ENCODE peak calls at places on chromosomes 3 and 15, in four cellular contexts. C is H1, A is GM12878, H is HepG2. O is an unnamed sample. For H3K36me3, the result is how much of the 10 kb centered on the place peaks cover.

GRCh38 chr15:80106051-80106450 is 46.6 kb downstream of the ZFAND6 start:
- DNase-seq in H (no peak), C (no peak), A (no peak), O (no peak)

GRCh38 chr3:50269977-50270413 is 1.0 kb downstream of the SEMA3B start:
- DNase-seq in C (no peak), H (no peak), A (no peak), O (no peak)

GRCh38 chr3:139323146-139323545 is 20.7 kb upstream of the MRPS22 start:
- DNase-seq in H (no peak), A (no peak), C (no peak), O (no peak)

GRCh38 chr3:129664040-129664646 is 57.7 kb upstream of the PLXND1 start:
- DNase-seq in C (no peak), A (no peak), H (no peak), O (no peak)

GRCh38 chr3:111881480-111881879 is 22.4 kb downstream of the PHLDB2 start:
- DNase-seq in H (no peak), C (no peak), A (no peak), O (no peak)

GRCh38 chr15:66097151-66098018 is 156.2 kb downstream of the MEGF11 start:
- DNase-seq in H (no peak), C (no peak), A (no peak), O (no peak)

GRCh38 chr15:70427120-70427519 is 329.4 kb upstream of the TLE3 start:
- DNase-seq in H (no peak), A (no peak), C (no peak), O (no peak)

GRCh38 chr15:80604583-80605506 is 90.3 kb upstream of the ABHD17C start:
- DNase-seq in A (no peak), C (no peak), H (no peak), O (no peak)

GRCh38 chr3:90221900-90222299 is 1114.5 kb downstream of the EPHA3 start:
- DNase-seq in C (no peak), H (no peak), A (no peak), O (no peak)

GRCh38 chr3:52393131-52393807 is 51.6 kb downstream of the SEMA3G start:
- DNase-seq in H (no peak), C (no peak), A (no peak), O (no peak)

GRCh38 chr3:52831500-52832301 is 1.2 kb upstream of the ITIH4 start:
- DNase-seq in C (no peak), H (peak), A (no peak), O (no peak)

GRCh38 chr15:60590935-60591490 is 112.1 kb upstream of the ICE2 start:
- DNase-seq in A (no peak), C (no peak), H (peak), O (no peak)

GRCh38 chr3:47573190-47574172 is 5.2 kb downstream of the CSPG5 start:
- DNase-seq in H (no peak), A (no peak), C (no peak), O (no peak)

GRCh38 chr3:169744332-169745054 is 20.4 kb downstream of the TERC start:
- DNase-seq in A (no peak), C (no peak), H (no peak), O (no peak)

GRCh38 chr15:26083457-26084350 is 220.6 kb upstream of the ATP10A start:
- DNase-seq in A (no peak), H (no peak), C (no peak), O (no peak)

GRCh38 chr15:36428102-36428845 is 151.2 kb upstream of the CDIN1 start:
- DNase-seq in H (peak), A (no peak), C (peak), O (peak)

GRCh38 chr3:63613561-63613960 is 38.9 kb upstream of the SNTN start:
- DNase-seq in A (no peak), C (no peak), H (no peak), O (no peak)

GRCh38 chr3:78857494-78858111 is 910.2 kb downstream of the ROBO1 start:
- DNase-seq in A (no peak), C (no peak), H (no peak), O (no peak)

GRCh38 chr15:78088773-78089080 is 3.6 kb upstream of the SH2D7 start:
- DNase-seq in A (no peak), H (peak), C (no peak), O (no peak)

GRCh38 chr3:69869643-69870042 is 129.9 kb upstream of the SAMMSON start:
- DNase-seq in A (no peak), C (no peak), H (no peak), O (no peak)

GRCh38 chr3:52479876-52480575 is 15.1 kb upstream of the STAB1 start:
- DNase-seq in C (no peak), H (no peak), A (no peak), O (no peak)

GRCh38 chr3:159964166-159964973 is 24.3 kb upstream of the IL12A start:
- DNase-seq in H (no peak), A (peak), C (no peak), O (no peak)

GRCh38 chr3:196288141-196288460 is 575 bp upstream of the PCYT1A start:
- DNase-seq in C (no peak), A (no peak), H (no peak), O (no peak)

GRCh38 chr15:42704492-42704926 is 32.4 kb downstream of the CDAN1 start:
- DNase-seq in C (peak), A (peak), H (peak), O (peak)

GRCh38 chr15:30889231-30889630 is 14.5 kb upstream of the FAN1 start:
- DNase-seq in C (no peak), H (no peak), A (no peak), O (no peak)

GRCh38 chr3:125431391-125431790 is 56.3 kb upstream of the ZNF148 start:
- DNase-seq in C (no peak), H (no peak), A (no peak), O (no peak)

GRCh38 chr3:15601399-15602145 is at the start of the genes BTD and HACL1:
- DNase-seq in H (peak), C (peak), A (peak), O (peak)

GRCh38 chr3:55735976-55736375 is 248.9 kb upstream of the WNT5A start:
- DNase-seq in C (no peak), A (no peak), H (no peak), O (no peak)

GRCh38 chr15:33149919-33150318 is 44.6 kb downstream of the FMN1 start:
- DNase-seq in A (no peak), C (no peak), H (no peak), O (no peak)

GRCh38 chr3:170049146-170050000 is 11.6 kb downstream of the GPR160 start:
- DNase-seq in H (no peak), C (no peak), A (no peak), O (no peak)

GRCh38 chr3:9898467-9899229 is 4.0 kb upstream of the IL17RE start:
- DNase-seq in H (peak), C (no peak), A (no peak), O (no peak)

GRCh38 chr3:9901967-9902366 is 681 bp upstream of the IL17RE start:
- DNase-seq in H (no peak), A (no peak), C (no peak), O (no peak)

GRCh38 chr3:9899289-9899791 is 3.3 kb upstream of the IL17RE start:
- DNase-seq in C (no peak), A (no peak), H (no peak), O (no peak)

GRCh38 chr3:9893739-9894138 is 3.3 kb downstream of the JAGN1 start:
- DNase-seq in C (no peak), H (no peak), A (no peak), O (no peak)

DNA sequence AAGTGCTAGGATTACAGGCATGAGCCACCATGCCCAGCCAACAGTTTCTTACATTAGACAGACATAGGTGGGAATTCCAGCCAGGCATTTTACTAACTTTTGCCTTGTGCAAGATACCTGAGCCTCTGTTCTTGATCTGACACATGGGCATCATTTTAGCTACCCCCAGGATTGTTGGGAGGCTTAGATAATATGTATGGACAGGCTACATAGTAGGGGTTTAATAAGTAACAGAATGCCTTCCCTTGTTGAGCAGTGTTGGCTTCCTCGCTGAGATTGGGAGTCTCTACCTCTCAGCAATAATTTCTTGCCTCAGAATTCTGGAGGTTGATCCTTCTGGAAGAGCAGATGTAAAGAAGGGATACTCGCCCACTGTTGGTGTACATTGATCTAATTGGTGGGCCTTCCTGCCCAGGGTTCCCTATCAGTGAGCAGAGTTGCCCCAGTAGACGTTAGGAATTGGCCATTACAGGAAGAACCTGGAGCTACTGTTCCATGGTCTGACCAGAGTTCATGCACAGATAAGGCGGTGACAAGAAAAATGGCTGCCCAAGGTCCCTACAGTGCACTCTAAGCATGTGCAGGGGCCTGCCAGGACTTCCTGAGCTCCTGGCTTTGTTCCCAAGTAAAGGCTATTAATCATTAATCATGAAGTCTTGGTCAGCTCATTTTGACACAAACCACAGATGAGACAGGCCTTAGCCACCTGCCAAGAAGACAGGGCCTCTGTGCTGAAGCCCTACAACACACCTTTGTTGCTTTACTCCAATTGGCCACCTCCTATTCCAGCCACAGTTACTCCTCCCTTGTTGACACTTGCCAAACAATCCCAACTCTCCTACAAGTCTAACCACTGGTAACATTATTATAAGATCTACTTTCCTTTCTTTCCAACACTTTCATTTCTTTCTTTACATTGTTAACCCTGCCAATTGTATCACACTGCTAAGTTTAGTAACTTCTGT is 5.0 kb upstream of the IL17RE start:
- DNase-seq in A (peak), H (peak), C (no peak), O (no peak)
- TF ChIP-seq SUZ12 in A (no peak), H (no peak), C (no peak), O (no peak)

GRCh38 chr3:108036984-108037741 is 53.7 kb downstream of the CD47 start:
- DNase-seq in C (no peak), A (no peak), H (no peak), O (no peak)

GRCh38 chr3:108044699-108045098 is 46.1 kb downstream of the CD47 start:
- DNase-seq in A (no peak), C (no peak), H (no peak), O (no peak)

GRCh38 chr3:108037770-108038169 is 53.1 kb downstream of the CD47 start:
- DNase-seq in A (no peak), C (no peak), H (no peak), O (no peak)

GRCh38 chr3:108042300-108042699 is 48.5 kb downstream of the CD47 start:
- DNase-seq in A (no peak), C (no peak), H (no peak), O (no peak)

DNA sequence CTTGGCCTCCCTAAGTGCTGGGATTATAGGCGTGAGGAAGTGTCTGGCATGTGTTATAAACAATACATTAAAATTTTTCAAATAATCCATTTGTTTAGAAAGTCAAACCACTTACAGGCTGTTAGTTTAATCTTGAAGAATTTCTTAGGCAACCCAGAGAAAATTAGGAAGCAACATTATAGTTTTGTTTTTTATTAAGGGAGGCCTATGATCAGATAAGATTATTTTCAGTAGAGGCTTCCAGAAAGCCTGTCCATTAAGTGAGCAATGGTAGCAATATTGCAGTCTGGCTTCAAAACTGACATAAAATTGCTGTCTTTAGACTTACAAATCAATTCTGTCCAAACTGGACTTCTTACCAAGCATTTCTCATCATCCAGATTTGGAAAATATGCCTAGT is 49.6 kb downstream of the CD47 start:
- DNase-seq in C (no peak), A (no peak), H (no peak), O (no peak)
- H3K36me3 ChIP-seq in C (under half), A (under half), H (under half), O (under half)

GRCh38 chr3:121096968-121097367 is 189.0 kb downstream of the STXBP5L start:
- DNase-seq in H (no peak), C (no peak), A (no peak), O (no peak)
- TF ChIP-seq SUZ12 in H (no peak), C (no peak), A (no peak), O (no peak)

GRCh38 chr15:22917556-22917955 is 62.6 kb downstream of the CYFIP1 start:
- DNase-seq in H (no peak), A (no peak), C (no peak), O (no peak)
- H3K36me3 ChIP-seq in H (under half), A (under half), C (under half), O (half or more)

GRCh38 chr15:55698653-55699052 is 44.3 kb downstream of the PRTG start:
- DNase-seq in H (no peak), C (no peak), A (no peak), O (no peak)
- TF ChIP-seq SUZ12 in H (no peak), C (no peak), A (no peak), O (no peak)

GRCh38 chr15:74619916-74620635 is 4.4 kb downstream of the CLK3 start:
- DNase-seq in C (no peak), H (no peak), A (no peak), O (no peak)

GRCh38 chr15:74620636-74621545 is 5.3 kb downstream of the CLK3 start:
- DNase-seq in C (peak), H (peak), A (no peak), O (peak)

GRCh38 chr15:74622758-74623157 is 7.1 kb downstream of the CLK3 start:
- DNase-seq in H (no peak), C (no peak), A (no peak), O (no peak)

GRCh38 chr15:74621546-74621920 is 5.9 kb downstream of the CLK3 start:
- DNase-seq in C (no peak), H (no peak), A (no peak), O (no peak)

DNA sequence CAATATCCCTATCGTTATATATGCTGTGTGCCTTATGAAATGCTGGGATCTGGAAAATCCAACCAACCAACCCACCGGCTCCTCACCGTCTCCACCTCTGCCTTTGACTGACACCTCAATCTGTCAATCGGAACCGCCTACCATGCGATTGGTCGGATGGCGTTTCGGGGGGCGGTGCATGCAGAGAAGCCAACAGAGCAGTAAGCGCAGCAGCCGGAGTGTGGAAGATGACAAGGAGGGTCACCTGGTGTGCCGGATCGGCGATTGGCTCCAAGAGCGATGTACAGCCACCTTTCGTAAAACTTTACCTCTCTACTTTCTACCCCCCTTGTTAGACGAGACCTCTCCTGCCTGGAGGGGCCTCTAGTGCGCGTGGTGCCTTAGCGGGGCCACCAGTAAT is 6.3 kb downstream of the CLK3 start:
- DNase-seq in H (no peak), C (no peak), A (no peak), O (no peak)
- H3K36me3 ChIP-seq in H (half or more), C (half or more), A (half or more), O (half or more)